ENCODE peak calls at places on chromosome 19, in five cellular contexts. L is right lobe of liver, S is tibial nerve, W is IMR-90, M is heart left ventricle. Y is an unnamed sample.

GRCh38 chr19:15464394-15465385 is at the start of gene RASAL3:
- DNase-seq in L (peak; percentile 40), S (no peak), W (no peak), M (no peak), Y (no peak)

GRCh38 chr19:29923653-29924052 is 18.4 kb upstream of the URI1 start:
- DNase-seq in L (no peak), S (no peak), W (no peak), M (no peak), Y (no peak)

GRCh38 chr19:46030861-46031550 is 8.2 kb upstream of the PGLYRP1 start:
- DNase-seq in L (no peak), S (no peak), W (no peak), M (no peak), Y (no peak)

GRCh38 chr19:325173-325936 is 19.2 kb downstream of the MIER2 start:
- DNase-seq in L (no peak), S (no peak), W (no peak), M (no peak), Y (no peak)

GRCh38 chr19:51327066-51327985 is 14.6 kb downstream of the VSIG10L start:
- DNase-seq in L (peak; percentile 55), S (no peak), W (peak; percentile 17), M (peak; percentile 63), Y (no peak)

GRCh38 chr19:40601061-40601973 is at the start of gene LTBP4:
- DNase-seq in L (no peak), S (no peak), W (no peak), M (peak; percentile 84), Y (peak; percentile 51)

GRCh38 chr19:28519950-28520861 is 692.7 kb downstream of the UQCRFS1 start:
- DNase-seq in L (peak; percentile 87), S (no peak), W (no peak), M (no peak), Y (peak; percentile 64)

GRCh38 chr19:35673121-35673804 is 6.9 kb downstream of the UPK1A start:
- DNase-seq in L (peak; percentile 55), S (no peak), W (peak; percentile 62), M (no peak), Y (peak; percentile 26)

GRCh38 chr19:55536951-55537740 is at the start of gene SBK2:
- DNase-seq in L (no peak), S (no peak), W (no peak), M (no peak), Y (no peak)

GRCh38 chr19:38877781-38878574 is at the start of gene RINL:
- DNase-seq in L (no peak), S (no peak), W (no peak), M (peak; percentile 52), Y (peak; percentile 36)

GRCh38 chr19:35332817-35333216 is 3.8 kb downstream of the CD22 start:
- DNase-seq in L (no peak), S (no peak), W (no peak), M (no peak), Y (no peak)

GRCh38 chr19:8308891-8309291 is 733 bp upstream of the CD320 start:
- DNase-seq in L (peak; percentile 6), S (no peak), W (no peak), M (no peak), Y (no peak)

GRCh38 chr19:3210347-3211017 is 14.0 kb upstream of the CELF5 start:
- DNase-seq in L (peak; percentile 50), S (peak; percentile 51), W (no peak), M (peak; percentile 55), Y (peak; percentile 49)

GRCh38 chr19:10419200-10419645 is 1.1 kb upstream of the PDE4A start:
- DNase-seq in L (no peak), S (no peak), W (no peak), M (no peak), Y (no peak)

GRCh38 chr19:10421981-10422461 is 1.7 kb downstream of the PDE4A start:
- DNase-seq in L (no peak), S (no peak), W (no peak), M (no peak), Y (no peak)

GRCh38 chr19:10421240-10421948 is 1.1 kb downstream of the PDE4A start:
- DNase-seq in L (no peak), S (no peak), W (no peak), M (no peak), Y (no peak)

GRCh38 chr19:10419646-10420443 is 493 bp upstream of the PDE4A start:
- DNase-seq in L (no peak), S (no peak), W (peak; percentile 61), M (no peak), Y (no peak)

GRCh38 chr19:10420444-10421239 is at the start of gene PDE4A:
- DNase-seq in L (no peak), S (no peak), W (no peak), M (no peak), Y (no peak)
- TF ChIP-seq CTCF in L (no peak), S (no peak), W (peak; percentile 47), M (peak; percentile 30), Y (no peak)

GRCh38 chr19:44447864-44448674 is at the start of gene ZNF229:
- DNase-seq in L (peak; percentile 77), S (peak; percentile 55), W (peak; percentile 94), M (peak; percentile 93), Y (peak; percentile 88)
- TF ChIP-seq POLR2A in L (no peak), S (no peak), W (peak; percentile 57), M (no peak), Y (peak; percentile 44)

GRCh38 chr19:53076984-53077383 is 26.2 kb downstream of the ZNF160 start:
- DNase-seq in L (peak; percentile 27), S (peak; percentile 16), W (peak; percentile 28), M (peak; percentile 67), Y (peak; percentile 61)
- TF ChIP-seq CTCF in L (peak; percentile 40), S (peak; percentile 27), W (peak; percentile 49), M (peak; percentile 83), Y (peak; percentile 29)

GRCh38 chr19:2139385-2140192 is 11.8 kb downstream of the AP3D1 start:
- DNase-seq in L (no peak), S (no peak), W (no peak), M (no peak), Y (no peak)
- TF ChIP-seq POLR2A in L (no peak), S (no peak), W (no peak), M (no peak), Y (no peak)

GRCh38 chr19:37172368-37173366 is at the start of gene ZNF585A:
- DNase-seq in L (peak; percentile 87), S (peak; percentile 90), W (peak; percentile 97), M (peak; percentile 95), Y (peak; percentile 94)
- TF ChIP-seq CTCF in L (peak; percentile 31), S (no peak), W (peak; percentile 25), M (peak; percentile 59), Y (no peak)